ENCODE peak calls at places on chromosomes 16 and 17, in nine cellular contexts. One of them, this sample, is unnamed.

GRCh38 chr17:30964878-30965277 is 6.0 kb upstream of the RNF135 start:
- DNase-seq in stomach: peak; percentile 11
- DNase-seq in endothelial cell of umbilical vein: no peak
- DNase-seq in prostate gland: no peak
- DNase-seq in GM12878: no peak
- DNase-seq in suprapubic skin: no peak
- DNase-seq in spleen: no peak
- DNase-seq in esophagus muscularis mucosa: no peak
- DNase-seq in sigmoid colon: no peak
- DNase-seq in this sample: no peak

GRCh38 chr16:21625026-21625425 is 25.6 kb downstream of the METTL9 start:
- DNase-seq in sigmoid colon: no peak
- DNase-seq in GM12878: no peak
- DNase-seq in spleen: no peak
- DNase-seq in suprapubic skin: no peak
- DNase-seq in esophagus muscularis mucosa: no peak
- DNase-seq in prostate gland: no peak
- DNase-seq in endothelial cell of umbilical vein: no peak
- DNase-seq in stomach: no peak
- DNase-seq in this sample: no peak

GRCh38 chr16:1311212-1311737 is 1.8 kb downstream of the UBE2I start:
- DNase-seq in sigmoid colon: no peak
- DNase-seq in prostate gland: no peak
- DNase-seq in GM12878: no peak
- DNase-seq in spleen: peak; percentile 77
- DNase-seq in stomach: no peak
- DNase-seq in esophagus muscularis mucosa: no peak
- DNase-seq in suprapubic skin: no peak
- DNase-seq in endothelial cell of umbilical vein: peak; percentile 21
- DNase-seq in this sample: no peak

GRCh38 chr17:13350466-13350865 is 251.3 kb downstream of the HS3ST3A1 start:
- DNase-seq in stomach: no peak
- DNase-seq in prostate gland: no peak
- DNase-seq in suprapubic skin: no peak
- DNase-seq in GM12878: no peak
- DNase-seq in sigmoid colon: no peak
- DNase-seq in esophagus muscularis mucosa: no peak
- DNase-seq in spleen: no peak
- DNase-seq in endothelial cell of umbilical vein: no peak
- DNase-seq in this sample: no peak

GRCh38 chr17:76521262-76521661 is 16.2 kb downstream of the CYGB start:
- DNase-seq in esophagus muscularis mucosa: no peak
- DNase-seq in endothelial cell of umbilical vein: no peak
- DNase-seq in stomach: no peak
- DNase-seq in spleen: no peak
- DNase-seq in prostate gland: no peak
- DNase-seq in suprapubic skin: no peak
- DNase-seq in GM12878: no peak
- DNase-seq in sigmoid colon: no peak
- DNase-seq in this sample: no peak

GRCh38 chr17:28384281-28385036 is 13.0 kb downstream of the SARM1 start:
- DNase-seq in GM12878: no peak
- DNase-seq in spleen: peak; percentile 90
- DNase-seq in prostate gland: peak; percentile 71
- DNase-seq in endothelial cell of umbilical vein: peak; percentile 25
- DNase-seq in sigmoid colon: no peak
- DNase-seq in stomach: peak; percentile 88
- DNase-seq in esophagus muscularis mucosa: no peak
- DNase-seq in suprapubic skin: peak; percentile 85
- DNase-seq in this sample: no peak

GRCh38 chr16:1153480-1154160 is 714 bp downstream of the CACNA1H start:
- DNase-seq in esophagus muscularis mucosa: no peak
- DNase-seq in suprapubic skin: no peak
- DNase-seq in sigmoid colon: no peak
- DNase-seq in GM12878: no peak
- DNase-seq in spleen: no peak
- DNase-seq in prostate gland: no peak
- DNase-seq in stomach: no peak
- DNase-seq in endothelial cell of umbilical vein: no peak
- DNase-seq in this sample: no peak

GRCh38 chr16:84461504-84462295 is 42.8 kb downstream of the MEAK7 start:
- DNase-seq in GM12878: no peak
- DNase-seq in esophagus muscularis mucosa: no peak
- DNase-seq in endothelial cell of umbilical vein: no peak
- DNase-seq in stomach: no peak
- DNase-seq in suprapubic skin: peak; percentile 70
- DNase-seq in sigmoid colon: peak; percentile 66
- DNase-seq in spleen: peak; percentile 54
- DNase-seq in prostate gland: no peak
- DNase-seq in this sample: no peak

GRCh38 chr17:673200-673681 is 41.4 kb downstream of the VPS53 start:
- DNase-seq in GM12878: no peak
- DNase-seq in suprapubic skin: no peak
- DNase-seq in stomach: no peak
- DNase-seq in spleen: no peak
- DNase-seq in prostate gland: no peak
- DNase-seq in esophagus muscularis mucosa: no peak
- DNase-seq in endothelial cell of umbilical vein: no peak
- DNase-seq in sigmoid colon: no peak
- DNase-seq in this sample: no peak

GRCh38 chr16:88593489-88593888 is 23.3 kb downstream of the ZC3H18 start:
- DNase-seq in prostate gland: no peak
- DNase-seq in esophagus muscularis mucosa: no peak
- DNase-seq in GM12878: no peak
- DNase-seq in spleen: no peak
- DNase-seq in suprapubic skin: no peak
- DNase-seq in stomach: no peak
- DNase-seq in endothelial cell of umbilical vein: no peak
- DNase-seq in sigmoid colon: no peak
- DNase-seq in this sample: no peak

GRCh38 chr17:33334703-33335102 is 41.6 kb upstream of the ASIC2 start:
- DNase-seq in prostate gland: no peak
- DNase-seq in esophagus muscularis mucosa: no peak
- DNase-seq in GM12878: no peak
- DNase-seq in suprapubic skin: no peak
- DNase-seq in sigmoid colon: no peak
- DNase-seq in endothelial cell of umbilical vein: no peak
- DNase-seq in spleen: no peak
- DNase-seq in stomach: no peak
- DNase-seq in this sample: no peak

GRCh38 chr16:21218135-21218534 is 6.8 kb upstream of the ZP2 start:
- DNase-seq in suprapubic skin: no peak
- DNase-seq in GM12878: no peak
- DNase-seq in esophagus muscularis mucosa: no peak
- DNase-seq in stomach: no peak
- DNase-seq in endothelial cell of umbilical vein: no peak
- DNase-seq in sigmoid colon: no peak
- DNase-seq in spleen: no peak
- DNase-seq in prostate gland: no peak
- DNase-seq in this sample: peak; percentile 7

GRCh38 chr17:57422574-57423164 is 166.3 kb downstream of the MSI2 start:
- DNase-seq in GM12878: peak; percentile 77
- DNase-seq in esophagus muscularis mucosa: no peak
- DNase-seq in spleen: no peak
- DNase-seq in suprapubic skin: no peak
- DNase-seq in stomach: no peak
- DNase-seq in prostate gland: no peak
- DNase-seq in sigmoid colon: no peak
- DNase-seq in endothelial cell of umbilical vein: no peak
- DNase-seq in this sample: no peak

GRCh38 chr17:42460371-42460770 is 1.7 kb downstream of the ATP6V0A1 start:
- DNase-seq in spleen: no peak
- DNase-seq in stomach: no peak
- DNase-seq in prostate gland: no peak
- DNase-seq in endothelial cell of umbilical vein: no peak
- DNase-seq in esophagus muscularis mucosa: no peak
- DNase-seq in sigmoid colon: no peak
- DNase-seq in GM12878: no peak
- DNase-seq in suprapubic skin: no peak
- DNase-seq in this sample: no peak

GRCh38 chr16:21989141-21989540 is 11.8 kb downstream of the PDZD9 start:
- DNase-seq in sigmoid colon: no peak
- DNase-seq in GM12878: no peak
- DNase-seq in suprapubic skin: no peak
- DNase-seq in stomach: no peak
- DNase-seq in spleen: no peak
- DNase-seq in esophagus muscularis mucosa: no peak
- DNase-seq in prostate gland: no peak
- DNase-seq in endothelial cell of umbilical vein: no peak
- DNase-seq in this sample: no peak

GRCh38 chr17:7352559-7352889 is 562 bp downstream of the KCTD11 start:
- DNase-seq in GM12878: no peak
- DNase-seq in suprapubic skin: no peak
- DNase-seq in spleen: no peak
- DNase-seq in esophagus muscularis mucosa: no peak
- DNase-seq in endothelial cell of umbilical vein: no peak
- DNase-seq in sigmoid colon: no peak
- DNase-seq in prostate gland: no peak
- DNase-seq in stomach: no peak
- DNase-seq in this sample: no peak
- TF ChIP-seq POLR2AphosphoS5 in GM12878: no peak
- TF ChIP-seq POLR2AphosphoS5 in suprapubic skin: no peak
- TF ChIP-seq POLR2AphosphoS5 in spleen: no peak
- TF ChIP-seq POLR2AphosphoS5 in esophagus muscularis mucosa: no peak
- TF ChIP-seq POLR2AphosphoS5 in endothelial cell of umbilical vein: no peak
- TF ChIP-seq POLR2AphosphoS5 in sigmoid colon: no peak
- TF ChIP-seq POLR2AphosphoS5 in prostate gland: no peak
- TF ChIP-seq POLR2AphosphoS5 in stomach: no peak
- TF ChIP-seq POLR2AphosphoS5 in this sample: no peak

DNA sequence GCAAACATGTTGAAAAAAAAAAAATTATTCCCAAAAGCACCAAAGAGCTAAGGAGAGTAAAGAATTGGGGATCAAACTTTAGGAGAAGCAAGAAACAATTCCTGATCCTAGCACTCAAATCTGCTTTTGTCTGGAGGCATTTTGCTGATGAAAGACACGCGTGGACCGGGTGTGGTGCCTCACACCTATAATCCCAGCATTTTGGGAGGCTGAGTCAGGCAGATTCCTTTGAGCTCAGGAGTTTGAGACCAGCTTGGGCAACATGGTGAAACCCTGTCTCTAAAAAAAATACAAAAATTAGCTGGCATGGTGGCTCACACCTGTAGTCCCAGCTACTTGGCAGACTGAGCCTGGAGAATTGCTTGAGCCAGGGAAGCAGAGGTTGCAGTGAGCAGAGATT is 35.4 kb downstream of the ZFP90 start:
- DNase-seq in GM12878: no peak
- DNase-seq in stomach: no peak
- DNase-seq in endothelial cell of umbilical vein: no peak
- DNase-seq in esophagus muscularis mucosa: no peak
- DNase-seq in spleen: no peak
- DNase-seq in sigmoid colon: no peak
- DNase-seq in prostate gland: no peak
- DNase-seq in suprapubic skin: no peak
- DNase-seq in this sample: no peak
- H3K9me3 ChIP-seq in GM12878: peaks cover 9% of the 10 kb centered on the region
- H3K9me3 ChIP-seq in stomach: peaks cover 26% of the 10 kb centered on the region
- H3K9me3 ChIP-seq in endothelial cell of umbilical vein: peaks cover 4% of the 10 kb centered on the region
- H3K9me3 ChIP-seq in esophagus muscularis mucosa: no peaks in the 10 kb centered on the region
- H3K9me3 ChIP-seq in spleen: peaks cover 98% of the 10 kb centered on the region
- H3K9me3 ChIP-seq in sigmoid colon: peaks cover 51% of the 10 kb centered on the region
- H3K9me3 ChIP-seq in prostate gland: no peaks in the 10 kb centered on the region
- H3K9me3 ChIP-seq in suprapubic skin: peaks cover 52% of the 10 kb centered on the region
- H3K9me3 ChIP-seq in this sample: peaks cover 51% of the 10 kb centered on the region

DNA sequence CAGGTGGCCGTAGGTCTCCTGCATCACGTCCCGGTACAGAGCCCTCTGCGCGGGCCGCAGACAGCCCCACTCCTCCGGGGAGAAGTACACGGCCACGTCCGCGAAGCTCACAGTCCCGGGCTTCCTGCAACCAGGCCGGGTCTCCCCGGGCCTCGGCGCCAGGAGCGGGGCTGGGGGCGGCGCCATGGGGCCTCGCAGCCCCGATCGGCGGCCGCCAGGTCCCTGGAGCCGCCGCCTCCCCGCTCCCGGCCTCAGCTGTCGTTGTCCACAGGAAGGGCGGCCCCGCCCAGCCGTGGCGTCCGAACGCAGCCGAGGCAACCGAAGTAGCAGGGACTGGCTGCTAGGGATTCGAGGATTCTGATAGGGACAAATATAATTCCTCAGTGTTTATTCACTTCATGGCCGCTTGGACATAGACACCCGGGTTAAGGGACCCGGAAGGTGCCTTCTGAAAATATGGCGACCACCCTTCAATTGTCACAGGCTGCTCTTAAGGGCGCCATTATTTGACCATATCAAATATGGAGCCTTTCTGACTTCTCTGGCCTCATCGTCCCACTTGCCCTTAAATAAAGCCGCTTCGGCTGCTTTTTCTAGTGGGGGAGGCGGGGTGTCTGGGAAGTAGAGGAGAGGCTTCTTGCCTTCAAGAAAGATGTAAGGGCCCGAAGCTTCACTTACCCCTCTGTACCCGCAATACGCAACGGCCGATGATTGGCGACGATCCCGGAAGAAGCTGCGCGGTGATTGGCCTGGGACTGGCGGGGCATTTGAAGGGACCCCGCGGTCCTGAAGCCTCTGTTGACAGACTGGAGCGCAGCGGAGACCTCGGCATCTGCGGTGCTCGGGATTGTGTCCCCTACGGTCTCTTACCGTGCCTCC is at the start of gene ZNF688:
- DNase-seq in prostate gland: peak; percentile 97
- DNase-seq in stomach: peak; percentile 94
- DNase-seq in sigmoid colon: peak; percentile 99
- DNase-seq in endothelial cell of umbilical vein: peak; percentile 97
- DNase-seq in GM12878: peak; percentile 95
- DNase-seq in suprapubic skin: peak; percentile 96
- DNase-seq in spleen: peak; percentile 97
- DNase-seq in esophagus muscularis mucosa: peak; percentile 99
- DNase-seq in this sample: peak; percentile 99
- TF ChIP-seq POLR2A in prostate gland: peak; percentile 57
- TF ChIP-seq POLR2A in stomach: no peak
- TF ChIP-seq POLR2A in sigmoid colon: peak; percentile 33
- TF ChIP-seq POLR2A in endothelial cell of umbilical vein: peak; percentile 86
- TF ChIP-seq POLR2A in GM12878: peak; percentile 67
- TF ChIP-seq POLR2A in suprapubic skin: no peak
- TF ChIP-seq POLR2A in spleen: peak; percentile 28
- TF ChIP-seq POLR2A in esophagus muscularis mucosa: peak; percentile 29
- TF ChIP-seq POLR2A in this sample: no peak

DNA sequence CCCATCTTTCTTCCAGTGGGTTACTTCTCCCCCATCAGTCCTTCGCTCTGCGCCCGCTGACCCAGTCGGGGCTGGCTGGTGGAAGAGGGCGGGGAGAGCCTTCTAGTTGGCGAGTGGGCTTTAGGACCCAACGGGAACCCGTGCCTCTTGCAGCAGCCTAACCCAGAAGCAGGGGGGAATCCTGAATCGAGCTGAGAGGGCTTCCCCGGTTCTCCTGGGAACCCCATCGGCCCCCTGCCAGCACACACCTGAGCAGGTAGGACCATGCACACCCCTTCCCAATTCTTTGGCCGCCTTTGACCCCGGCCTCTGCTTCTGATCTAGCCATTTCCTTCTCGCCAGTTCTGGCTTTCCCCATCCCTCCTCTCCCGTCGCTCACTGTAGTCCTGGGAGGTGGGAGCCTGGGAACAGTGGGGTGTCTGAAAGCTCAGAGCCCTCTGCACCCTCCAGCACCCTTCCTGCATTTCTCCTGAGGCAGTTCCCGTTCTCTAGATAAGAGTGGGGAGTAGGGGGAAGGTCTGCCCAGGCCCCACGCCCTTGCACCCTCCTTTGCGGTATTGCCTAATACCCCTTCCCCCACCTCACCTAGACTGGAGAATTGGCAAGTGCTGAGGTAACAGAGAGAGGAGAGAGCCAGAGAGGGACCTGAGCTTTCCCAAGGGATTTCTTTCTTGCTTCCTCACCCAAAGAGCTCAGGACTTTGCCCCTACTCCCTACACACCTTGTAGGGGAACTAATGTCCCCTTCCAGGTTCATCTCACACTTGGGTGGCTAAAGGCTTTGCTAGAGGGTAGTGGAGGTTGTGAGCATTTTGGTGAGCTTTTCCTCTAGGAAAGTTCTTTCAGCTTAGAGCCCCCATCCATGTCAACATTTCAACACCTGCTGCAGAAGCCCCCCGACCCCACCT is at the start of gene RARA:
- DNase-seq in esophagus muscularis mucosa: no peak
- DNase-seq in suprapubic skin: peak; percentile 84
- DNase-seq in spleen: peak; percentile 87
- DNase-seq in prostate gland: no peak
- DNase-seq in endothelial cell of umbilical vein: no peak
- DNase-seq in stomach: peak; percentile 63
- DNase-seq in GM12878: no peak
- DNase-seq in sigmoid colon: peak; percentile 80
- DNase-seq in this sample: no peak
- TF ChIP-seq POLR2AphosphoS5 in esophagus muscularis mucosa: peak; percentile 31
- TF ChIP-seq POLR2AphosphoS5 in suprapubic skin: no peak
- TF ChIP-seq POLR2AphosphoS5 in spleen: no peak
- TF ChIP-seq POLR2AphosphoS5 in prostate gland: no peak
- TF ChIP-seq POLR2AphosphoS5 in endothelial cell of umbilical vein: no peak
- TF ChIP-seq POLR2AphosphoS5 in stomach: no peak
- TF ChIP-seq POLR2AphosphoS5 in GM12878: no peak
- TF ChIP-seq POLR2AphosphoS5 in sigmoid colon: no peak
- TF ChIP-seq POLR2AphosphoS5 in this sample: peak; percentile 39